ENCODE peak calls at places on chromosomes 4 and X, in five cellular contexts. Z is fibroblast of the aortic adventitia, G is uterus, F is fibroblast of pulmonary artery, R is Caco-2. V is an unnamed sample.

GRCh38 chr4:82739292-82740190 is 59.1 kb downstream of the SCD5 start:
- DNase-seq in Z (peak), R (peak), G (peak), F (peak), V (peak)

GRCh38 chrX:43973249-43973672 is at the start of gene NDP:
- DNase-seq in Z (no peak), F (no peak), R (peak), G (no peak), V (no peak)

GRCh38 chrX:45009371-45010000 is 136.5 kb downstream of the KDM6A start:
- DNase-seq in Z (peak), G (no peak), R (no peak), F (peak), V (no peak)

GRCh38 chr4:152929888-152930287 is 6.2 kb upstream of the FHDC1 start:
- DNase-seq in G (no peak), R (no peak), Z (no peak), F (no peak), V (no peak)

GRCh38 chr4:34323549-34324325 is 1920.6 kb downstream of the ARAP2 start:
- DNase-seq in G (no peak), R (no peak), F (peak), Z (peak), V (no peak)

GRCh38 chr4:25441519-25442117 is 64.6 kb downstream of the ANAPC4 start:
- DNase-seq in F (peak), G (no peak), Z (peak), R (peak), V (peak)

GRCh38 chr4:82865592-82865991 is 25.4 kb downstream of the SEC31A start:
- DNase-seq in R (no peak), F (peak), G (no peak), Z (peak), V (no peak)

GRCh38 chr4:55754754-55755350 is 64.7 kb upstream of the EXOC1L start:
- DNase-seq in F (peak), Z (peak), R (no peak), G (no peak), V (no peak)

GRCh38 chrX:129642641-129643040 is 12.1 kb downstream of the APLN start:
- DNase-seq in G (no peak), F (peak), Z (peak), R (no peak), V (no peak)

GRCh38 chrX:123771449-123772064 is 38.7 kb upstream of the THOC2 start:
- DNase-seq in Z (no peak), R (no peak), F (no peak), G (no peak), V (no peak)

GRCh38 chr4:176277162-176277904 is 8.3 kb upstream of the ASB5 start:
- DNase-seq in Z (peak), G (peak), F (peak), R (peak), V (peak)

GRCh38 chr4:69999420-69999819 is 3.7 kb downstream of the STATH start:
- DNase-seq in R (no peak), F (peak), Z (peak), G (no peak), V (no peak)

DNA sequence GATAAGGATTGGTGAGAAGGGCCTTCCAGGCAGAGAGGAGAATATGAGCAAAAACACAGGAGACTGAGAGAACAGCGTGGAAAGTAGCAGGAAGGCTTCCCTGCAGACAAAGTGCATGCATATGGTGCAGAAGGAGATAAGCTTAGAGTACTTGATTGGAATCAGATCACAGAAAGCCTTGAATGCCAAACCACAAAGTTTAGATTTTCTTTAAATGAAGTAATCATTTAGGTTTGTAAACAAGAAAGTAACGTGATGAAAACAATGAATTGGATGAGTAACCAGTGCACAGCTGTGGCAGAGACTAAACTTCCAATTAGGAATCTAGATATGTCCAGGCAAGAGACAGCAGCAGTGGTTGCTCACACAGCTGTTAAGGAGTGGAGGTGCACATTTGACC is 83.8 kb upstream of the C1QTNF7 start:
- DNase-seq in R (no peak), G (no peak), F (peak), Z (peak), V (no peak)
- H3K4me3 ChIP-seq in R (no peak), G (no peak), F (no peak), Z (no peak), V (no peak)

DNA sequence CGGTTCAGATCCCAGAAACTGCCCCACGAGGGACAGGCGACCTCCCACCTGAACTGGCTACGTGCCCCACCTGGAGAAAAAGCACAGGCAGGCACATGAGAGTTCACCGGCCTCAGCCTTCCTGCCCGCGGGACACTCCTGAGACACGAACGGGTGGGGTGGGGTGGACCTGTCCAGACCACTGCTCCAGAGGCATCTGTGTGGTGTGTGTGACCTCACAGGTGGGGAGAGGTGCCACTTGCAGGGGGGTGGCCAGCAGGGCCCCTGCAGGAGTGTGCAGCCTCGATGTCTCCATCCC is 18.5 kb downstream of the NELFA start:
- DNase-seq in G (no peak), Z (no peak), R (no peak), F (no peak), V (no peak)
- H3K4me3 ChIP-seq in G (no peak), Z (no peak), R (no peak), F (no peak), V (no peak)

DNA sequence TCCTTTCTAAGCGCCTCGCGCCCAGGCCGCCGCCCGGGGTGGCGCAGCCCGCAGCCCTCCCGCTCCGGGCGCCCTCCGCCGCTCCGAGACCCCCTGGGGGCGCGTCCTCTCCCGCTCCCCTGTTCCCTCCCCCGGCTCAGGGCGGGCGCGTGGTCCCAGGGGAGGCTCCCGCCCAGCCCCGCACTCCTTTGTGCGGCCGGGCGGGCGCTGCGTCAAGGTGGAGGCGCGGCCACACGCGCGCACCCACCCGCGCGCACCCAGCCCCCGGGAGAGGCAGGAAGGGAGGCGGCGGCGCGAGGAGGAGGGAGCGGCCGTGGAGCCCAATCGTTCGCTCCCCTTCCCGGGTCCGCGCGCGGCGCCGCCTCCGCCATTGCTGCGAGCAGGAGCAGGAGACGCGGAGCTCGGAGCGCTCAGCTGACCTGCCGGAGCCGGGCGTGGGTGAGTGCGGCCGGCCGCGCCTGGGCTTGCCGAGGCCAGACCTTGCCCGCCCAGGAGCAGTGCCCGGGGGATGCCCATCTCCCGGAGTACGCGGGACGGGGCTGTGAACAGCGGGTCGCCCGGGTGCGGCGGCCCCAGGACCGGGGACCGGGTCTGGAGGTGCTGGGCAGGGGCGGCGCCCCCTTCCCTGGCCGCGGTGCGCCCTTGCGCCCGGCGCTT is at the start of gene NSG1:
- DNase-seq in R (peak), G (no peak), Z (peak), F (peak), V (no peak)
- H3K4me3 ChIP-seq in R (peak), G (peak), Z (peak), F (peak), V (peak)

DNA sequence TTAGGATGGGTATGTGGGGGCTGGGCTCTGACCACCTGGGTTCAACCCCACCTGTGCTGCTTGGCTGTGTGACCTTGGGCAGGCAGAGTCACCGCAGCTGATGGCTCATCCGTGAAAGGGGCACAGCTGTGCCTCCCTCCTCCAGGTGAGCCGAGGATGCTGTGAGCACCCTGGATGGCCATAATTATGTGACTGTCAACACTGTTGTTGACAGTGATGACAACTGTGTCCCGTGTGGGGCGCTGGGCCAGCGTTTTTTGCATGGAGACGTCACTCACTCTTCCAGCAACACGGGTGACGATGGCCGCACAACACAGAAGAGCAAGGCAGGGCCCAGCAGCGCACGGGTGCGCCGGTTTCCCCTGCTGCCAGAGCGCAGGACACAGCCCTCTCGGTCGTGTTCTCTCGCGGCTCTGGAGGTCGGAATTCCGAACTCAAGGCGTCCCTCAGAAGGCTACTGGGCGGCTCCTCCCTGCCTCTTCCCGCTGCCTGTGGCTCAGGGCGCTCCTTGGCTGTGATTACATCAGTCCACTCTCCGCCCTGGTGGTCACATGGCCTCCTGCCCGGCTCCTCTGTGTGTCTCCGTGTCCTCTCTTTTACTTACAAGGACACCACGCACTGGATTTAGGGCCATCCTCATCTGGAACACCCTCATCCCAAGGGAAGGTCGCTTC is 1.3 kb downstream of the SH3TC1 start:
- DNase-seq in Z (no peak), G (no peak), F (peak), R (no peak), V (peak)
- H3K4me3 ChIP-seq in Z (no peak), G (no peak), F (peak), R (peak), V (peak)

DNA sequence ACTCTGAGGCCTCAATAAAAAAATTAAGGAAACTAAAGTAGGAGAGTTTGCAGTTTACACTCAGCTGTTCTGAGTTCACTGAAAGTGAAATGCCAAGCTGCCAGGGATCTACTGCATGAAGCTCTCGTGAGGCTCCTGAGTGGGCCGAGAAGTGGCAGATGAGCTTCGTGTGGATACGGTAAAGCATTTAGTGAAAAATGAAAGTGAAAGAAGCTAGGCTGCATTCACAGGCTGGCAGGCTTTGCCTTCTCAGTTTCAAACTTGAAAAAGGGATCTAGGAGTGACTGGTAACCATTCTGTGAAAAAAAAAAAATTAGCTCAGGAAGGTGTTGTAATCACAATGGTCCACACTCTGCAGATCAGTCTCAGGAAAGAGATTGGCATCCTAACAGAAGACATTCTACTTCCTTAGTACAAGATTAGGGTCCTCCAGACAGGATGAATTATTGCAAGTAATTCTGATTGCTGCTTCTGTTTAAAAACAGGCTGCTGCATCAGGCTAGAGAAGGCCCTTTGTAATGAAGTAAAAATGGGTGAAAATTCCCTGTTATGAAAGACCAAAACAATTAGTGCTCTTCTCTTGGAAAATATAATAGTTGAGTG is 679.9 kb downstream of the RPA4 start:
- DNase-seq in Z (peak), G (peak), F (peak), R (no peak), V (peak)
- H3K4me3 ChIP-seq in Z (peak), G (peak), F (peak), R (no peak), V (peak)

GRCh38 chr4:99815597-99816011 is 1.0 kb upstream of the DAPP1 start:
- DNase-seq in F (peak), R (no peak), G (no peak), Z (peak), V (peak)

GRCh38 chr4:99821918-99822503 is 5.4 kb downstream of the DAPP1 start:
- DNase-seq in Z (no peak), R (no peak), G (no peak), F (no peak), V (no peak)

GRCh38 chr4:99816611-99817309 is at the start of gene DAPP1:
- DNase-seq in Z (no peak), G (no peak), R (no peak), F (no peak), V (peak)

GRCh38 chr4:99818661-99819060 is 2.0 kb downstream of the DAPP1 start:
- DNase-seq in G (no peak), F (no peak), R (no peak), Z (no peak), V (no peak)

DNA sequence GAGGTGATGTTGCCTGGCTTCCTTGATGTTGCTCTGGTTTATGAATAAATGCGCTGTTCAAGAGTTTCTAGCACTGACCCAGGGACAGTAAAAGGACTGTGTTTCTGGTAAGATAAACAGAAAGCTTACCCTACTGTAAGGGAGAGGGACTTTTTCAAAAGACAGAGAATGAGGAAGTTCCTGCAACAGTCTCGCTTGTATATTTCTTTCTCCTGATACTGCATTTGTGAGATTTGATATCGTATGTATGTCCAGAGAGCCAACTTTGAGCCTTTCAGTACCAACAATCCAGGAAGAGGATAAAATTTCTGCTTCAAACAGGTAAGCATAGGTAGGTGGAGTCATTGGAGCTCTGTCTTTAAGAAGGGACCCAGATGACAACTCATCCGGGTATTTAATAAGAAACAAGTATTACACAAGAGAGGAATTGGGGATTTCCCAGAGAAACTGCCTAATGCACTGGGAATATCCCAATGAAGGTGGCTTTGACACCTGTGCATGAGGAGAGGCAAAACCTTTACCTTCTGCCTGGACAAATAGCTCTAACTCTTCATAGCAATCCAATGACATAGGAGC is 771 bp downstream of the DAPP1 start:
- DNase-seq in R (no peak), G (no peak), F (no peak), Z (no peak), V (no peak)
- H3K4me3 ChIP-seq in R (no peak), G (no peak), F (no peak), Z (no peak), V (peak)

GRCh38 chrX:133412246-133412645 is 3.0 kb downstream of the GPC4 start:
- DNase-seq in F (peak), G (no peak), Z (peak), R (no peak), V (no peak)

GRCh38 chrX:133413218-133413925 is 1.9 kb downstream of the GPC4 start:
- DNase-seq in R (no peak), G (no peak), F (no peak), Z (no peak), V (no peak)

GRCh38 chrX:133415276-133416105 is at the start of gene GPC4:
- DNase-seq in F (peak), R (peak), G (peak), Z (peak), V (peak)

GRCh38 chrX:133412665-133413064 is 2.6 kb downstream of the GPC4 start:
- DNase-seq in Z (no peak), R (no peak), G (no peak), F (no peak), V (no peak)

DNA sequence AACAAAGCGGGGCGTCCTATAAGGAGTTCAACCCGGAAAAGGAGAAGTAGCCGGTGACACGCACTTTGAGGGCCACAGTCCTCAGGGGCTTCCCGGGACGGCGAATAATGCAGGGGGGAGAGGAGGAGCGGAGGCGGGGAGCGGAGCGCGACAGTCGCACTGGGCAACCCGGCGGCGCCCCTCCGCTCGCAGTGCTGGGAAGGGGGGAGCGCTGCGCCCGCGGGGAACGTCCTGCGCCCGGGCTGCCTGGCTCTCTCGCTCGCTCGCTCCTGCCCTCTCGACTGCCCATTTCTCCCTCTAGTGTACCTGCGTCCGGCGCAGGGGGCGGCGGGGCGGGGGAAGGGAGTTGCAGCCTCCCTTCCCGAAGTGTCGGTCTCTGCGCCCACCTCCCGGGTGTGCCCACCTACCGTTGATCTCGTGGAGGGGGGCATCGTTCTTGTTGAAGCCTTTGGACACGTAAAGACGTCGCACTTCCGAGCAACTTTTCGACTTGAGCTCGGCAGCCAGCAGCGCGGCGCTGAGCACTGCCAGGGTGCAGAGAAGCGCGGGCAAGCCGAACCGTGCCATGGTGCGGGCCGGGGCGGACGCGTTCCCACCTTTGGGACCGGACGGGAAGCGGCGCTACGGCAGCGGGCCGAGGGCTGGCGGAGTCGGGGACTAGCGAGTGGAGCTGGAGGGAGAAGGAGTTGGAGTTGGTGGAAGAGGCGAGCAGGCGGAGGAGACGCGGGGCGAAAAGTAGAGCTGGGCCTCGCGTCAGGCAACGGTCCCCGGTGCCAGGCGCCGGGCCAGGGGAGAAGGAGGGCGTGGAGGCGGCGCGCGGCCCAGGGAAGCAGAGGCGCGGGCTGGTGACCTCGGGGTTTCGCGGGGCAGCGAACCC is 652 bp downstream of the GPC4 start:
- DNase-seq in Z (no peak), G (peak), R (peak), F (peak), V (peak)
- H3K4me3 ChIP-seq in Z (peak), G (peak), R (peak), F (peak), V (peak)

GRCh38 chr4:10740227-10740626 is 55.7 kb upstream of the CLNK start:
- DNase-seq in R (no peak), Z (no peak), G (no peak), F (no peak), V (no peak)

GRCh38 chr4:10741221-10741620 is 56.7 kb upstream of the CLNK start:
- DNase-seq in R (no peak), G (no peak), Z (no peak), F (no peak), V (no peak)

GRCh38 chr4:10737335-10737734 is 52.8 kb upstream of the CLNK start:
- DNase-seq in Z (no peak), F (peak), G (no peak), R (no peak), V (no peak)

GRCh38 chr4:10736895-10737294 is 52.3 kb upstream of the CLNK start:
- DNase-seq in F (no peak), R (no peak), Z (no peak), G (no peak), V (no peak)

GRCh38 chr4:10738826-10739489 is 54.4 kb upstream of the CLNK start:
- DNase-seq in Z (no peak), F (peak), R (no peak), G (no peak), V (no peak)
- H3K4me3 ChIP-seq in Z (no peak), F (no peak), R (no peak), G (no peak), V (no peak)

DNA sequence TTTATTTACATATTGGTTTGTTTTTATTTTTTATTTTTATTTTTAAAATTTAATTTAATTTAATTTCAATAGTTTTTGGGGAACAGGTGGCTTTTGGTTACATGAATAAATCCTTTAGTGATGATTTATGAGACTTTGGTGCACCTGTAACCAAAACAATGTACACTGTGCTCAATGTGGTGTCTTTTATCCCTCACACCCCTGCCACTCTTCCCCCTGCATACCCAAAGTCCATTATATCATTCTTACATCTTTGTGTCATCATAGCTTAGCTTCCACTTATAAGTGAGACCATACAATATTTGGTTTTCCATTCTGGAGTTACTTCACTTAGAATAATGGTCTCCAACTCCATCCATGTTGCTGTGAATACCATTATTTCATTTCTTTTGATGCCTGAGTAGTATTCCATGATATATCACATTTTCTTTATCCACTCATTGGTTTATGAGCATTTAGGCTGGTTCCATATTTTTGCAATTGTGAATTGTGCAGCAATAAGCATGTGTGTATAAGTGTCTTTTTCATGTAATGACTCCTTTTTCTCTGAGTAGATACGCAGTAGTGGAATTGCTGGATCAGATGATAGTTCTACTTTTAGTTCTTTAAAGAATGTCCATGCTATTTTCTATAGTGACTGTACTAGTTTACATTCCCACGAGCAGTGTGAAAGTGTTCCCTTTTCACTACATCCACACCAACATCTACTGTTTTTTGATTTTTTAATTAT is 157.1 kb downstream of the CPXCR1 start:
- DNase-seq in G (no peak), F (no peak), Z (no peak), R (no peak), V (no peak)
- H3K4me3 ChIP-seq in G (no peak), F (no peak), Z (no peak), R (no peak), V (no peak)